ENCODE peak calls at places on chromosomes 5 and 9, in five cellular contexts. V is fibroblast of lung, L is body of pancreas, A is pancreas, F is RWPE2. I is an unnamed sample.
A peak's percentile ranks its signal among the peaks of the same experiment; 100 is the strongest.

GRCh38 chr5:148685520-148686134 is 31.3 kb upstream of the HTR4 start:
- DNase-seq in V (no peak), L (no peak), A (no peak), F (no peak), I (no peak)

GRCh38 chr9:133558191-133559126 is 24.0 kb downstream of the ADAMTSL2 start:
- DNase-seq in V (peak; percentile 69), L (no peak), A (no peak), F (no peak), I (no peak)

GRCh38 chr5:92749943-92750342 is 831.1 kb downstream of the NR2F1-AS1 start:
- DNase-seq in V (peak; percentile 25), L (no peak), A (no peak), F (no peak), I (no peak)

GRCh38 chr5:39570418-39571027 is 145.7 kb upstream of the DAB2 start:
- DNase-seq in V (peak; percentile 70), L (no peak), A (no peak), F (no peak), I (no peak)

GRCh38 chr5:1406681-1407640 is 38.3 kb downstream of the SLC6A3 start:
- DNase-seq in V (no peak), L (no peak), A (no peak), F (peak; percentile 58), I (no peak)

GRCh38 chr5:125719681-125720676 is 703.2 kb upstream of the GRAMD2B start:
- DNase-seq in V (no peak), L (peak; percentile 53), A (peak; percentile 59), F (no peak), I (no peak)

GRCh38 chr9:1042466-1042865 is 7.7 kb upstream of the DMRT2 start:
- DNase-seq in V (no peak), L (peak; percentile 25), A (no peak), F (no peak), I (peak; percentile 34)

GRCh38 chr5:69485471-69485870 is 7.1 kb upstream of the OCLN start:
- DNase-seq in V (no peak), L (no peak), A (no peak), F (no peak), I (no peak)

GRCh38 chr5:119417891-119418781 is 34.2 kb upstream of the HSD17B4 start:
- DNase-seq in V (peak; percentile 73), L (no peak), A (no peak), F (no peak), I (no peak)

GRCh38 chr5:65190328-65191053 is 291.2 kb downstream of the ADAMTS6 start:
- DNase-seq in V (peak; percentile 97), L (no peak), A (no peak), F (no peak), I (no peak)

GRCh38 chr5:16952968-16953671 is 17.0 kb upstream of the MYO10 start:
- DNase-seq in V (no peak), L (no peak), A (no peak), F (no peak), I (no peak)

GRCh38 chr5:96997265-96997859 is 61.5 kb downstream of the LNPEP start:
- DNase-seq in V (peak; percentile 80), L (peak; percentile 13), A (no peak), F (no peak), I (no peak)

GRCh38 chr5:44983006-44983405 is 174.3 kb downstream of the MRPS30 start:
- DNase-seq in V (peak; percentile 5), L (no peak), A (no peak), F (no peak), I (no peak)

GRCh38 chr9:69427286-69427685 is 102.3 kb downstream of the ENTREP1 start:
- DNase-seq in V (no peak), L (no peak), A (no peak), F (no peak), I (no peak)

GRCh38 chr9:99199938-99200539 is 21.7 kb downstream of the ALG2 start:
- DNase-seq in V (no peak), L (no peak), A (no peak), F (no peak), I (no peak)

GRCh38 chr5:4544049-4544675 is 596.0 kb upstream of the ADAMTS16 start:
- DNase-seq in V (no peak), L (no peak), A (no peak), F (no peak), I (no peak)

GRCh38 chr9:136648746-136649145 is 14.0 kb upstream of the EGFL7 start:
- DNase-seq in V (no peak), L (no peak), A (no peak), F (no peak), I (no peak)

GRCh38 chr9:75889977-75890540 is 414 bp upstream of the PCSK5 start:
- DNase-seq in V (peak; percentile 75), L (peak; percentile 55), A (peak; percentile 46), F (no peak), I (peak; percentile 60)

GRCh38 chr5:42057254-42057690 is 132.2 kb downstream of the FBXO4 start:
- DNase-seq in V (peak; percentile 37), L (peak; percentile 68), A (peak; percentile 34), F (no peak), I (peak; percentile 33)

GRCh38 chr5:131423056-131423455 is 159.2 kb downstream of the CDC42SE2 start:
- DNase-seq in V (peak; percentile 59), L (no peak), A (no peak), F (no peak), I (no peak)

GRCh38 chr9:136107953-136108647 is 10.6 kb downstream of the TMEM250 start:
- DNase-seq in V (no peak), L (no peak), A (no peak), F (no peak), I (peak; percentile 53)

GRCh38 chr5:178309271-178310008 is 76.8 kb upstream of the PHYKPL start:
- DNase-seq in V (no peak), L (no peak), A (no peak), F (peak; percentile 57), I (no peak)

GRCh38 chr9:95854386-95855015 is 21.0 kb upstream of the ERCC6L2 start:
- DNase-seq in V (peak; percentile 71), L (no peak), A (no peak), F (no peak), I (no peak)

GRCh38 chr9:97819735-97820134 is 33.3 kb upstream of the FOXE1 start:
- DNase-seq in V (no peak), L (no peak), A (no peak), F (no peak), I (no peak)

GRCh38 chr5:56588125-56588516 is 227.2 kb upstream of the MAP3K1 start:
- DNase-seq in V (no peak), L (no peak), A (no peak), F (no peak), I (no peak)

GRCh38 chr5:164934039-164934438 is 1428.6 kb downstream of the MAT2B start:
- DNase-seq in V (no peak), L (no peak), A (no peak), F (no peak), I (no peak)

GRCh38 chr9:86097510-86098224 is 1.7 kb downstream of the GOLM1 start:
- DNase-seq in V (no peak), L (no peak), A (no peak), F (no peak), I (peak; percentile 33)
- H3K4me3 ChIP-seq in V (peak overlapping the region; percentile 88), L (no peak overlapping the region), A (no peak overlapping the region), F (peak overlapping the region; percentile 99), I (peak overlapping the region; percentile 97)

DNA sequence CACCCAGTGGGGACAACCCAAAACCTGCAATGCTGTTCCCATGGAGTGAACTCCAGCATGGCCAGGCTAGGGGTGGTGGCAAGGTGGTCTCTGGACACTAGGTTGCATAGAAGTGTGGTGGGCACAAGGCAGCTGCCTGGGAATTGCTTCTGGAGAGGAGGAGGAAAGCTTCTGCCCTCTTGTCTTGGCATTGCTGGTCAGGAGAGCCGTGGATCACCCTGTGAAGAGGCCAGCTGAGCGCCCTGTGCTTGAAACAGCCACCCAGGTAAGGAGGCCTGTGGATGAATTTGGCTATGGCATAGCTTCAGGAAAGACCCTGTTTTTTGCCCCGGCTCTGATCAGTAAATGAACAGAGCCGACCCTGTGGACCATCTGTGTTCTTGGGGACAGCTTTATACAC is 273.1 kb downstream of the HSPA4 start:
- DNase-seq in V (no peak), L (no peak), A (no peak), F (no peak), I (no peak)
- H3K4me3 ChIP-seq in V (no peak overlapping the region), L (no peak overlapping the region), A (no peak overlapping the region), F (no peak overlapping the region), I (no peak overlapping the region)

GRCh38 chr5:127233590-127233989 is 57.0 kb upstream of the MEGF10 start:
- DNase-seq in V (no peak), L (no peak), A (no peak), F (no peak), I (no peak)

GRCh38 chr5:127227881-127228280 is 62.7 kb upstream of the MEGF10 start:
- DNase-seq in V (peak; percentile 24), L (no peak), A (no peak), F (no peak), I (no peak)

GRCh38 chr5:127231118-127231517 is 59.5 kb upstream of the MEGF10 start:
- DNase-seq in V (no peak), L (no peak), A (no peak), F (no peak), I (no peak)

GRCh38 chr5:127229185-127229889 is 61.3 kb upstream of the MEGF10 start:
- DNase-seq in V (peak; percentile 33), L (peak; percentile 56), A (peak; percentile 54), F (peak; percentile 62), I (peak; percentile 64)

DNA sequence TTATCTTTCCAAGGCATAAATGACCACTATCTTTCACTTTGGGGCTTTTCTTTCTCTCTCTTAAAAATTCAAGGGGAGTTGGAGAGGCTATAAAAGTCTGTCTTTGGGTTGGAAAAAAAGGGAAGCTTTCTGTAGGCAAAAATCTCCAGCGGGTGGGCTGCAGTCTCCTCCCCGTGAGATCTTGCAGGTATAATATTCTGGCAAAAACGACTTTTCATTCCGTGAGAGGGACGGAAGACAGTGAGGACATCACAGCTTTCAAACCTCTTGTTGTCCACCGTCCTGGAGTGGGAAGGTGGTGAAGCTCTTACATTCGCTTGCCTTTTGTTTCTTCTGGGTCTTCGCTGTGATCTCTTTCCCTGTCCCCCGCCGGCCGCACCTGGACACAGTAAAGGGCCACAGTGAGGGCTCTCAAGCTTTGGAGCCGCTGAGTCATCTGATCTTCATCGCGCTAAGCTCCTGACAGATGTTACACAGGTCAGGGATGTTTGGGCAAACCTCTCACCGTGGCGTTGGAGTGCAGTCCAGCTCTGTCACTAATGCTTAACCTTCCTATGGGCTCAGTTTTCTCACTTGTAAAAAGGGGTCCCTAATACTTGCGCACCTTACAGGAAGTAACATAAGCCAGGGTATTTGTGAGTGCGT is 61.9 kb upstream of the MEGF10 start:
- DNase-seq in V (no peak), L (peak; percentile 5), A (no peak), F (no peak), I (peak; percentile 7)
- H3K4me3 ChIP-seq in V (peak overlapping the region; percentile 65), L (no peak overlapping the region), A (peak overlapping the region; percentile 30), F (peak overlapping the region; percentile 37), I (peak overlapping the region; percentile 39)

DNA sequence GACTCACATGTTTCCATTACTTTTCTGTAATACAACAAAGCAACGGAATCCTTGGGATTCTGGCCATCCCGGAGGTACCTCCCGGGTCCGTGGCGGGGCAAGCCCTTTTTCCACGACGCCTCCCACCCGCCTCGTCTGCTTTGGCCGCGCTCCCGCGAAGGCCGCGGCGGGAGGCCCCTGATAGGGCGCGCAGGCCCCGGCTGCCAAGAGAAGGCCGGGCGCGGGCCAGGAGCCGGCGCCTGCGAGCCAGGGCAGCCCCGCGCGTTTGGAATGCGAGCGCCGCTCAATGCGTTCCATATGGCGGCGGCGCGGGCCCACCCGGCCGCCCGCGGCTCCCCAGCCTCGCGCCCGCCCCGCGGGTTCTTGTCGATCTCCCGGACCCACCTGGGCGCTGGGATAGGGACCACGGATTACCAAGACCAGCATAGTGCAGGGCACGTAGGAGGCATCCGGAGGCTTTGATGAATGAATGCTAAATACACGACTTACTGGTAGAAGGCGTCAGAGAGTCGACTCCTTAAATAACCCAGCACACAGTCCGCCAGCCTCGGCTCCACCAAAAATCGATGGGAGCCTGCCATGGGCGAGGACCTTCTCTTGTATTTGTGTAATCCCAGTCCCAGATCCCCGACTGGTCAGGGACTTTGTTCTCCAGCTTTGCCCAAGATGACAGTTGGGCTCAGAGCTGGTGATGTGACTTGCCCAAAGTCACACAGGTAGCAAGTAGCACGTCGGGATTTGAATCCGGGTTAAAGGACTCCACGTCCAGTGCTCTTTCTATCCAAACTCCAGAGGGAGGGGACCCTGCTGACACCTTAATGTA is 17.6 kb upstream of the PHF19 start:
- DNase-seq in V (peak; percentile 48), L (peak; percentile 67), A (no peak), F (no peak), I (no peak)
- H3K4me3 ChIP-seq in V (peak overlapping the region; percentile 21), L (no peak overlapping the region), A (no peak overlapping the region), F (no peak overlapping the region), I (peak overlapping the region; percentile 8)

I was measured in transverse colon.